ENCODE peak calls at places on chromosomes 5 and 9, in eight cellular contexts. One of them, this sample, is unnamed. For H3K9me3, the result is how much of the 10 kb centered on the place peaks cover.

GRCh38 chr9:79060726-79061125 is 511.0 kb upstream of the TLE4 start:
- DNase-seq in cardiac muscle cell: no peak
- DNase-seq in IMR-90: peak
- DNase-seq in left ventricle myocardium inferior: no peak
- DNase-seq in psoas muscle: no peak
- DNase-seq in CD4-positive, alpha-beta memory T cell: no peak
- DNase-seq in AG04450: no peak
- DNase-seq in CD4-positive, CD25-positive, alpha-beta regulatory T cell: no peak
- DNase-seq in this sample: no peak

GRCh38 chr5:148949871-148950863 is 112.7 kb downstream of the SH3TC2 start:
- DNase-seq in AG04450: no peak
- DNase-seq in CD4-positive, alpha-beta memory T cell: no peak
- DNase-seq in cardiac muscle cell: no peak
- DNase-seq in left ventricle myocardium inferior: peak
- DNase-seq in IMR-90: no peak
- DNase-seq in CD4-positive, CD25-positive, alpha-beta regulatory T cell: no peak
- DNase-seq in psoas muscle: peak
- DNase-seq in this sample: no peak

GRCh38 chr9:130590305-130590704 is 10.9 kb downstream of the FUBP3 start:
- DNase-seq in CD4-positive, CD25-positive, alpha-beta regulatory T cell: no peak
- DNase-seq in AG04450: no peak
- DNase-seq in psoas muscle: no peak
- DNase-seq in CD4-positive, alpha-beta memory T cell: no peak
- DNase-seq in IMR-90: no peak
- DNase-seq in cardiac muscle cell: peak
- DNase-seq in left ventricle myocardium inferior: no peak
- DNase-seq in this sample: no peak

GRCh38 chr9:14910178-14910805 is at the start of gene FREM1:
- DNase-seq in AG04450: no peak
- DNase-seq in cardiac muscle cell: peak
- DNase-seq in CD4-positive, alpha-beta memory T cell: no peak
- DNase-seq in CD4-positive, CD25-positive, alpha-beta regulatory T cell: no peak
- DNase-seq in IMR-90: no peak
- DNase-seq in left ventricle myocardium inferior: peak
- DNase-seq in psoas muscle: peak
- DNase-seq in this sample: no peak

GRCh38 chr5:175663191-175664184 is 5.6 kb downstream of the HRH2 start:
- DNase-seq in IMR-90: no peak
- DNase-seq in AG04450: no peak
- DNase-seq in left ventricle myocardium inferior: peak
- DNase-seq in CD4-positive, alpha-beta memory T cell: no peak
- DNase-seq in cardiac muscle cell: no peak
- DNase-seq in psoas muscle: no peak
- DNase-seq in CD4-positive, CD25-positive, alpha-beta regulatory T cell: no peak
- DNase-seq in this sample: no peak

GRCh38 chr9:78029601-78030552 is 1.7 kb downstream of the GNAQ start:
- DNase-seq in IMR-90: peak
- DNase-seq in left ventricle myocardium inferior: no peak
- DNase-seq in cardiac muscle cell: peak
- DNase-seq in CD4-positive, CD25-positive, alpha-beta regulatory T cell: peak
- DNase-seq in AG04450: no peak
- DNase-seq in psoas muscle: peak
- DNase-seq in CD4-positive, alpha-beta memory T cell: peak
- DNase-seq in this sample: peak

GRCh38 chr5:60024104-60024503 is 130.6 kb upstream of the PDE4D start:
- DNase-seq in CD4-positive, alpha-beta memory T cell: no peak
- DNase-seq in AG04450: no peak
- DNase-seq in IMR-90: no peak
- DNase-seq in cardiac muscle cell: no peak
- DNase-seq in CD4-positive, CD25-positive, alpha-beta regulatory T cell: no peak
- DNase-seq in psoas muscle: no peak
- DNase-seq in left ventricle myocardium inferior: no peak
- DNase-seq in this sample: no peak

GRCh38 chr5:136781464-136781863 is 416.1 kb upstream of the TRPC7 start:
- DNase-seq in AG04450: peak
- DNase-seq in IMR-90: peak
- DNase-seq in CD4-positive, alpha-beta memory T cell: no peak
- DNase-seq in CD4-positive, CD25-positive, alpha-beta regulatory T cell: no peak
- DNase-seq in psoas muscle: no peak
- DNase-seq in cardiac muscle cell: no peak
- DNase-seq in left ventricle myocardium inferior: no peak
- DNase-seq in this sample: no peak

GRCh38 chr5:149284501-149284900 is 12.8 kb downstream of the AFAP1L1 start:
- DNase-seq in cardiac muscle cell: no peak
- DNase-seq in CD4-positive, CD25-positive, alpha-beta regulatory T cell: no peak
- DNase-seq in psoas muscle: peak
- DNase-seq in CD4-positive, alpha-beta memory T cell: no peak
- DNase-seq in left ventricle myocardium inferior: no peak
- DNase-seq in IMR-90: peak
- DNase-seq in AG04450: no peak
- DNase-seq in this sample: no peak

GRCh38 chr9:34564617-34565016 is 24.9 kb downstream of the CNTFR start:
- DNase-seq in AG04450: no peak
- DNase-seq in CD4-positive, CD25-positive, alpha-beta regulatory T cell: no peak
- DNase-seq in left ventricle myocardium inferior: no peak
- DNase-seq in CD4-positive, alpha-beta memory T cell: no peak
- DNase-seq in cardiac muscle cell: no peak
- DNase-seq in IMR-90: no peak
- DNase-seq in psoas muscle: peak
- DNase-seq in this sample: no peak

DNA sequence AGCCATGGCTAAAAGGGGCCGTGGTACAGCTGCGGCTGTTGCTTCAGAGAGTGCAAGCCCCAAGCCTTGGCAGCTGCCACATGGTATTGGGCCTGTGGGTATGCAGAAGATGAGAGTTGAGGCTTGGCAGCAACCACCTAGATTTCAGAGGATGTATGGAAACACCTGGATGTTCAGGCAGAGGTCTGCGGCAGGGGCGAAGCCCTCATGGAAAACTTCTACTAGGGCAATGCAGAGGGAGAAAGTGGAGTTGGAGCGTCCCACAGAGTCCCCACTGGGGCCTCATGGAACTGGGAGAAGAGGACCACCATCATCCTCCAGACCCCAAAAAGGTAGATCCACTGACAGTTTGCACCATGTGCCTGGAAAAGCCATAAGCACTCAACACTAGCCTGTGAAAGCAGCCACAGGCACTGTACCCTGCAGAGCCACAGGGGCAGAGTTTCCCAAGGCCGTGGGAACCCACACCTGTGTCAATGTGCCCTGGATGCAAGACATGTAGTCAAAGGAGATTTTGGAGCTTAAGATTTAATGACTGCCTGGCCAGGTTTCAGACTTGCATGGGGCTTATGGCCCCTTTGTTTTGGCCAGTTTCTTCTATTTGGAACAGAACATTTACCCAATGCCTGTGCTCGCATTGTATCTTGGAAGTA is 65.9 kb downstream of the DMXL1 start:
- DNase-seq in CD4-positive, alpha-beta memory T cell: no peak
- DNase-seq in AG04450: no peak
- DNase-seq in left ventricle myocardium inferior: no peak
- DNase-seq in CD4-positive, CD25-positive, alpha-beta regulatory T cell: no peak
- DNase-seq in cardiac muscle cell: no peak
- DNase-seq in IMR-90: no peak
- DNase-seq in psoas muscle: no peak
- DNase-seq in this sample: no peak
- H3K9me3 ChIP-seq in CD4-positive, alpha-beta memory T cell: under half
- H3K9me3 ChIP-seq in AG04450: under half
- H3K9me3 ChIP-seq in left ventricle myocardium inferior: under half
- H3K9me3 ChIP-seq in CD4-positive, CD25-positive, alpha-beta regulatory T cell: under half
- H3K9me3 ChIP-seq in cardiac muscle cell: under half
- H3K9me3 ChIP-seq in IMR-90: under half
- H3K9me3 ChIP-seq in psoas muscle: under half
- H3K9me3 ChIP-seq in this sample: under half

DNA sequence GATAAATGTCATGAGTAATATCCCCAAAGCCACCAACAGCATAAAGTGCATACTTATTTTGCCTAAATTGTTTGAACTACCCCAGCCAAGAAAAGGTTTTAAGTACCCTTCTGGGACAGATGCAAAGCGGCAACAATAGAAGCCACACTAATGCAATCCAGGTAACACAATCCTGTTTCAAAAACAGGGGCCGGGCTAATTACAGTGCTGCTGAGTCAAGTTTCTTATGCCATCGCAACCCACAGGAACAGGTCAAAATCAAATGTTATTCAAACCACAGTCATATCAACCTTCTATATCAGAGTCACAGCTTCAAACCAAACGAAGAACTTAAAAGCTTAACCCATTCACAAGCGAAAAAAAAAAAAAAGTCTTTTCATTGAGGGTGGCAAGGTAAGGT is 28.3 kb downstream of the EBF1 start:
- DNase-seq in AG04450: no peak
- DNase-seq in IMR-90: no peak
- DNase-seq in psoas muscle: no peak
- DNase-seq in CD4-positive, alpha-beta memory T cell: no peak
- DNase-seq in CD4-positive, CD25-positive, alpha-beta regulatory T cell: peak
- DNase-seq in left ventricle myocardium inferior: no peak
- DNase-seq in cardiac muscle cell: no peak
- DNase-seq in this sample: no peak
- H3K4me3 ChIP-seq in AG04450: no peak
- H3K4me3 ChIP-seq in IMR-90: no peak
- H3K4me3 ChIP-seq in psoas muscle: no peak
- H3K4me3 ChIP-seq in CD4-positive, alpha-beta memory T cell: no peak
- H3K4me3 ChIP-seq in CD4-positive, CD25-positive, alpha-beta regulatory T cell: no peak
- H3K4me3 ChIP-seq in left ventricle myocardium inferior: no peak
- H3K4me3 ChIP-seq in cardiac muscle cell: no peak
- H3K4me3 ChIP-seq in this sample: no peak

GRCh38 chr5:2864515-2864914 is 113.0 kb upstream of the IRX2 start:
- DNase-seq in AG04450: no peak
- DNase-seq in left ventricle myocardium inferior: no peak
- DNase-seq in IMR-90: no peak
- DNase-seq in psoas muscle: no peak
- DNase-seq in CD4-positive, CD25-positive, alpha-beta regulatory T cell: no peak
- DNase-seq in CD4-positive, alpha-beta memory T cell: no peak
- DNase-seq in cardiac muscle cell: no peak
- DNase-seq in this sample: no peak
- H3K9me3 ChIP-seq in AG04450: half or more
- H3K9me3 ChIP-seq in left ventricle myocardium inferior: under half
- H3K9me3 ChIP-seq in IMR-90: under half
- H3K9me3 ChIP-seq in psoas muscle: under half
- H3K9me3 ChIP-seq in CD4-positive, CD25-positive, alpha-beta regulatory T cell: under half
- H3K9me3 ChIP-seq in CD4-positive, alpha-beta memory T cell: under half
- H3K9me3 ChIP-seq in cardiac muscle cell: under half
- H3K9me3 ChIP-seq in this sample: under half

DNA sequence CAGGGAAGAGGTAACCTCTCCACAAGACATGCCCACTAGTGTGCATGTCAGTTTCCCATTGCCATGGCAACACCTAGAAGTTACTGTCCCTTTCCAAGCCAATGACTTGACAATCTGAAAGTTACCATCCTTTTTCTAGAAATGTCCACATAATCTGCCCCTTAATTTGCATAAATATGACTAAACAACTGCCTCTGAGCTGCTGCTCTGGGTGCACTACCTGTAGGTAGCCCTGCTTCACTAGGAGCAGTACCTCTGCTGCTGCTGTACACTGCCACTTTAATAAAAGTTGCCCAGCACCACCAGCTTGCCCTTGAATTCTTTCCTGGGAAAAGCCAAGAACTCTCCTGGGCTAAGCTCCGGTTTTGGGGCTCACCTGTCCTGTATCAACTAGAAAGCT is 392.4 kb downstream of the NTRK2 start:
- DNase-seq in CD4-positive, CD25-positive, alpha-beta regulatory T cell: no peak
- DNase-seq in left ventricle myocardium inferior: no peak
- DNase-seq in IMR-90: no peak
- DNase-seq in cardiac muscle cell: no peak
- DNase-seq in AG04450: no peak
- DNase-seq in CD4-positive, alpha-beta memory T cell: no peak
- DNase-seq in psoas muscle: no peak
- DNase-seq in this sample: no peak
- H3K4me3 ChIP-seq in CD4-positive, CD25-positive, alpha-beta regulatory T cell: no peak
- H3K4me3 ChIP-seq in left ventricle myocardium inferior: no peak
- H3K4me3 ChIP-seq in IMR-90: no peak
- H3K4me3 ChIP-seq in cardiac muscle cell: no peak
- H3K4me3 ChIP-seq in AG04450: no peak
- H3K4me3 ChIP-seq in CD4-positive, alpha-beta memory T cell: no peak
- H3K4me3 ChIP-seq in psoas muscle: no peak
- H3K4me3 ChIP-seq in this sample: no peak

GRCh38 chr5:17256839-17257238 is 39.4 kb downstream of the BASP1 start:
- DNase-seq in psoas muscle: no peak
- DNase-seq in cardiac muscle cell: no peak
- DNase-seq in IMR-90: no peak
- DNase-seq in left ventricle myocardium inferior: no peak
- DNase-seq in CD4-positive, CD25-positive, alpha-beta regulatory T cell: no peak
- DNase-seq in CD4-positive, alpha-beta memory T cell: no peak
- DNase-seq in AG04450: no peak
- DNase-seq in this sample: no peak

GRCh38 chr5:17256171-17256570 is 38.7 kb downstream of the BASP1 start:
- DNase-seq in AG04450: no peak
- DNase-seq in left ventricle myocardium inferior: no peak
- DNase-seq in psoas muscle: no peak
- DNase-seq in cardiac muscle cell: no peak
- DNase-seq in CD4-positive, CD25-positive, alpha-beta regulatory T cell: no peak
- DNase-seq in CD4-positive, alpha-beta memory T cell: no peak
- DNase-seq in IMR-90: no peak
- DNase-seq in this sample: no peak

GRCh38 chr5:17255471-17256016 is 38.1 kb downstream of the BASP1 start:
- DNase-seq in CD4-positive, alpha-beta memory T cell: no peak
- DNase-seq in psoas muscle: no peak
- DNase-seq in IMR-90: no peak
- DNase-seq in CD4-positive, CD25-positive, alpha-beta regulatory T cell: no peak
- DNase-seq in left ventricle myocardium inferior: no peak
- DNase-seq in AG04450: no peak
- DNase-seq in cardiac muscle cell: no peak
- DNase-seq in this sample: no peak

GRCh38 chr5:17258429-17258828 is 41.0 kb downstream of the BASP1 start:
- DNase-seq in CD4-positive, alpha-beta memory T cell: no peak
- DNase-seq in CD4-positive, CD25-positive, alpha-beta regulatory T cell: no peak
- DNase-seq in left ventricle myocardium inferior: no peak
- DNase-seq in psoas muscle: no peak
- DNase-seq in IMR-90: peak
- DNase-seq in AG04450: no peak
- DNase-seq in cardiac muscle cell: no peak
- DNase-seq in this sample: no peak

GRCh38 chr5:17257705-17258273 is 40.4 kb downstream of the BASP1 start:
- DNase-seq in CD4-positive, alpha-beta memory T cell: no peak
- DNase-seq in IMR-90: peak
- DNase-seq in cardiac muscle cell: no peak
- DNase-seq in left ventricle myocardium inferior: no peak
- DNase-seq in CD4-positive, CD25-positive, alpha-beta regulatory T cell: no peak
- DNase-seq in AG04450: no peak
- DNase-seq in psoas muscle: no peak
- DNase-seq in this sample: no peak
- H3K9me3 ChIP-seq in CD4-positive, alpha-beta memory T cell: under half
- H3K9me3 ChIP-seq in IMR-90: under half
- H3K9me3 ChIP-seq in cardiac muscle cell: under half
- H3K9me3 ChIP-seq in left ventricle myocardium inferior: under half
- H3K9me3 ChIP-seq in CD4-positive, CD25-positive, alpha-beta regulatory T cell: under half
- H3K9me3 ChIP-seq in AG04450: under half
- H3K9me3 ChIP-seq in psoas muscle: under half
- H3K9me3 ChIP-seq in this sample: under half

DNA sequence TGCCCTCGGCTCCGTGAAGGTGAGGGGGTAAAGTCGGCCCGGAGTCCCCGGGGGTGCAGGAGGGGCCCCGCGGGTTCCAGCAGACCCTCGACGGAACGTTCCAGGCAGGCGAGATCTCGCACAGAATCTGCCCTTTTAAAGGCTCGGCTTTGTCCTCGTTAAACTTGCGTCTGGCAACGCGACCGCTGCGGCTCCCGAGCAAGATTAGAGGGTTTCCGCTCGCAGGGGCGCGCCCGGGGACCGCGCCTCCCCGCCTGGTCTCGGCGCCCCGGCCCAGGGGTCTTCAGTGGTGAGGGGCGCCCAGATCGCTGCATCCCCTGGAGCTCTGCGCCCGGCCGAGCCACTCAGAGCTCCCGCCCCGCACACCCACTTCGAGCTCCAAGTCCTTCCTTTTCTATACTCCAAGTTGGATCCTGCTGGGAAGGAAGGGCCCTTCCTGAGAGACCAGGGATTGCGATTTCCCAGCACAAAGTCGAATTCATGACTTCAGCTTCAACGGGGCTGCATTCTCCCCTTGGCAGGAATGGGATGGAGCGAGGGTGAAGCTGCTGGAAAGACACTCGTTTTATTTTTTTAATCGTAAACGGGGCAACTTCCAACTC is 11.4 kb downstream of the PROP1 start:
- DNase-seq in IMR-90: no peak
- DNase-seq in cardiac muscle cell: no peak
- DNase-seq in CD4-positive, CD25-positive, alpha-beta regulatory T cell: no peak
- DNase-seq in left ventricle myocardium inferior: no peak
- DNase-seq in psoas muscle: no peak
- DNase-seq in CD4-positive, alpha-beta memory T cell: no peak
- DNase-seq in AG04450: no peak
- DNase-seq in this sample: no peak
- H3K4me3 ChIP-seq in IMR-90: no peak
- H3K4me3 ChIP-seq in cardiac muscle cell: no peak
- H3K4me3 ChIP-seq in CD4-positive, CD25-positive, alpha-beta regulatory T cell: no peak
- H3K4me3 ChIP-seq in left ventricle myocardium inferior: no peak
- H3K4me3 ChIP-seq in psoas muscle: no peak
- H3K4me3 ChIP-seq in CD4-positive, alpha-beta memory T cell: no peak
- H3K4me3 ChIP-seq in AG04450: no peak
- H3K4me3 ChIP-seq in this sample: no peak